ENCODE peak calls at places on chromosomes 12 and 14, in five cellular contexts. A is GM23338, W is OCI-LY7, P is GM23248, H is neural progenitor cell. T is an unnamed sample. For H3K4me1, the result is how much of the 10 kb centered on the place peaks cover.

GRCh38 chr12:79063258-79063657 is 198.7 kb downstream of the SYT1 start:
- DNase-seq in A (peak), W (no peak), P (no peak), H (no peak), T (no peak)

GRCh38 chr14:69606258-69606657 is 5.1 kb upstream of the SUSD6 start:
- DNase-seq in A (no peak), W (no peak), P (no peak), H (peak), T (no peak)

GRCh38 chr14:93042968-93043940 is 72.5 kb downstream of the ITPK1 start:
- DNase-seq in A (no peak), W (no peak), P (peak), H (no peak), T (peak)

GRCh38 chr14:22780941-22781605 is 14.6 kb downstream of the OXA1L start:
- DNase-seq in A (no peak), W (no peak), P (no peak), H (no peak), T (no peak)

GRCh38 chr12:31118347-31118830 is 44.7 kb downstream of the DDX11 start:
- DNase-seq in A (peak), W (peak), P (no peak), H (peak), T (no peak)

GRCh38 chr12:1373887-1374286 is 220.5 kb downstream of the FBXL14 start:
- DNase-seq in A (no peak), W (no peak), P (peak), H (no peak), T (no peak)

GRCh38 chr14:103519043-103519836 is 3.4 kb downstream of the CKB start:
- DNase-seq in A (no peak), W (no peak), P (peak), H (no peak), T (no peak)

GRCh38 chr14:106879241-106879640 is 1352.9 kb downstream of the TMEM121 start:
- DNase-seq in A (peak), W (peak), P (peak), H (no peak), T (peak)

GRCh38 chr14:51070732-51071131 is 24.2 kb downstream of the TRIM9 start:
- DNase-seq in A (no peak), W (no peak), P (peak), H (no peak), T (no peak)

GRCh38 chr12:43113616-43114015 is 438.4 kb downstream of the ADAMTS20 start:
- DNase-seq in A (no peak), W (no peak), P (no peak), H (no peak), T (no peak)

GRCh38 chr12:32264995-32265394 is 134.4 kb upstream of the FGD4 start:
- DNase-seq in A (no peak), W (peak), P (peak), H (no peak), T (no peak)

GRCh38 chr12:79983492-79983891 is 48.6 kb upstream of the PPP1R12A start:
- DNase-seq in A (no peak), W (no peak), P (peak), H (no peak), T (peak)

GRCh38 chr14:63770187-63770807 is 42.4 kb upstream of the SGPP1 start:
- DNase-seq in A (peak), W (peak), P (peak), H (peak), T (peak)

GRCh38 chr12:49334681-49335080 is 2.3 kb downstream of the C1QL4 start:
- DNase-seq in A (no peak), W (no peak), P (no peak), H (no peak), T (no peak)

GRCh38 chr12:114499338-114499737 is 93.4 kb upstream of the TBX5 start:
- DNase-seq in A (no peak), W (no peak), P (peak), H (no peak), T (no peak)

GRCh38 chr12:75658826-75659823 is 147.7 kb upstream of the KRR1 start:
- DNase-seq in A (no peak), W (no peak), P (peak), H (no peak), T (peak)

GRCh38 chr12:25533150-25533549 is 19.9 kb downstream of the LMNTD1 start:
- DNase-seq in A (no peak), W (no peak), P (no peak), H (no peak), T (no peak)

GRCh38 chr12:4080213-4080612 is 193.3 kb upstream of the CCND2 start:
- DNase-seq in A (no peak), W (no peak), P (no peak), H (no peak), T (no peak)

GRCh38 chr12:85580562-85581168 is 255.5 kb downstream of the RASSF9 start:
- DNase-seq in A (no peak), W (no peak), P (peak), H (no peak), T (peak)

GRCh38 chr14:105356927-105357326 is 41.4 kb upstream of the TEX22 start:
- DNase-seq in A (no peak), W (no peak), P (no peak), H (peak), T (no peak)
- TF ChIP-seq EZH2phosphoT487 in A (no peak), W (no peak), P (no peak), H (no peak), T (no peak)

GRCh38 chr12:81089412-81089811 is 11.5 kb downstream of the ACSS3 start:
- DNase-seq in A (no peak), W (no peak), P (no peak), H (no peak), T (no peak)
- H3K4me1 ChIP-seq in A (under half), W (under half), P (under half), H (under half), T (under half)

GRCh38 chr12:46965137-46965536 is 114.3 kb upstream of the PCED1B start:
- DNase-seq in A (no peak), W (no peak), P (no peak), H (no peak), T (no peak)
- H3K27ac ChIP-seq in A (no peak), W (no peak), P (peak), H (peak), T (no peak)

GRCh38 chr12:111182391-111182790 is 186.5 kb downstream of the PHETA1 start:
- DNase-seq in A (no peak), W (no peak), P (no peak), H (no peak), T (no peak)

GRCh38 chr12:111183094-111183493 is 185.8 kb downstream of the PHETA1 start:
- DNase-seq in A (no peak), W (no peak), P (no peak), H (no peak), T (no peak)

GRCh38 chr12:111178194-111179081 is 190.5 kb downstream of the PHETA1 start:
- DNase-seq in A (no peak), W (no peak), P (no peak), H (no peak), T (no peak)

GRCh38 chr12:111184161-111184560 is 184.7 kb downstream of the PHETA1 start:
- DNase-seq in A (no peak), W (no peak), P (no peak), H (no peak), T (no peak)

DNA sequence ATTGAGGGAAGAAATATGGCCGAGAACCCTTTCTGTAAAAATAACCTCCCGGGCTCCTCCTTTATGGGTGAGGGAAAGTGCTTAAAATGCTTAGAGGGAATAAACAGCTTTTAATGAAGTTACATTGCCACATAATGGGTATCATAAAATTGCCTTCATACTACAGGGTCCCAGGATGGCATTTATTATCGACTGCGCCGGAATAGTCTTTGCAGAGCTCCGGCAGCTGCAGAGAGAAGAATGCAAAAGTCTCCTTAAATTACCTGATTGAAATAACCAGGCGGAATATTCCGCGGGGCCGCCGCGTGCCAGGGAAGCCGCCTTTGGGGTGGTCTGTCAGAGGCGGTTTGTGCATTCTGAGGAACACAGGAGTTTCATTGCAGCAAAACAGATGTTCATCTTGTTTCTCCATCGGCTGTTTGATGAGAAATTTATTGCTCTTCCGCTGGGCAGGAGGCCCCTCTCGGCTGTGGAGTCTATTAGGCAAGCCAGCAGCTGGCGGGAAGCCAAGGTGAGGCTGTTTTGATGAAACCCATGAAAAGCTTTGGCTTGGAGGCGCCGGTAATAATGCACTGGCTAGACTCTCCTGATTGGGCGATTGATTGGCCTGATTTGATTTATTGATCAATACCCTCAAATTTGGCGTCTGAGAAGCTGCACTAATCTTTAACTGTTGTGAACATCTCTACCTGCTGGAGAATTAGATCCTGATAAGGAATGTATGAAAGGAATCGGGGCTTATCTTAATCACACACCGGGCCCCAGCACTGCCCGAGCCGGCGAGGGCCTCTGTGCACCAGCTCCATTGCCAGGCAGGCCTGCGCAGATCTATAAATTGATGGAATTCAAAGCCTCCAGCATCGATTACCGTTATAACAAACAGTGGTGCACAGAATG is 187.8 kb downstream of the PHETA1 start:
- DNase-seq in A (no peak), W (no peak), P (peak), H (no peak), T (no peak)
- TF ChIP-seq EZH2phosphoT487 in A (no peak), W (no peak), P (no peak), H (no peak), T (no peak)

GRCh38 chr12:88334271-88334670 is 192.2 kb downstream of the TMTC3 start:
- DNase-seq in A (peak), W (peak), P (peak), H (peak), T (peak)
- H3K4me1 ChIP-seq in A (under half), W (under half), P (half or more), H (under half), T (under half)

DNA sequence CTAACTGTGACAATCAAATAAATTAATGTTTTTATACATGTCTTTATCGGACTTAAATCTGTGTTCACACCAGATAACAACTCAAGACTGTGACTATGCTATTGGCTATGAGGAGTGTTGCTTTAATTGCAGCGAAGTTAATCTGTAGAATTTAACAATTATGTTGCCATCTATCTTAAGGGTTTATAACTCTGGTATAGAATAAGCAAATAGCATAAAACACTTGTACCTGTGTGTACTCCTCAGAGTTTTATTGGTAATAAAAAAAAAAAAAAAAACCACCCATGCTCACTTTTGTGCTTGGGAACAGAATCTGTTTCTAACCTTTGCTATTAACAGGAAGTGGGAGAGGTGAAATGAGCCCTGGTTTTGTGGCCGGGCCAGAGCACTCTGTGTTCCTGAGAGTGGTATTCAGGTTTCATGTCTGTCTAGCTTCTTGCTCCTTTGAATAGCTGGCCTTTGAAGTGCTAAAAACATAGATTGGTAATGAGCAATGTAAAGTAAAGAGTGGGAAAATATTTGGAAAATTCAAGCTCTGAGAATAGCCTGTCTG is 53.1 kb downstream of the PDE3A start:
- DNase-seq in A (no peak), W (no peak), P (no peak), H (no peak), T (no peak)
- H3K27ac ChIP-seq in A (no peak), W (no peak), P (no peak), H (no peak), T (no peak)

GRCh38 chr12:131137009-131137835 is 183.5 kb downstream of the ADGRD1 start:
- DNase-seq in A (no peak), W (no peak), P (no peak), H (no peak), T (no peak)

GRCh38 chr12:131139363-131140068 is 185.8 kb downstream of the ADGRD1 start:
- DNase-seq in A (no peak), W (no peak), P (no peak), H (no peak), T (no peak)

GRCh38 chr12:131138638-131139362 is 185.1 kb downstream of the ADGRD1 start:
- DNase-seq in A (no peak), W (no peak), P (no peak), H (no peak), T (no peak)

GRCh38 chr12:131136539-131136872 is 182.8 kb downstream of the ADGRD1 start:
- DNase-seq in A (no peak), W (no peak), P (no peak), H (no peak), T (no peak)

GRCh38 chr12:131137836-131138637 is 184.3 kb downstream of the ADGRD1 start:
- DNase-seq in A (no peak), W (no peak), P (peak), H (no peak), T (peak)
- TF ChIP-seq EZH2phosphoT487 in A (no peak), W (no peak), P (no peak), H (no peak), T (no peak)

GRCh38 chr12:96360550-96360949 is 39.7 kb downstream of the CDK17 start:
- DNase-seq in A (no peak), W (no peak), P (no peak), H (no peak), T (no peak)
- H3K4me1 ChIP-seq in A (under half), W (under half), P (under half), H (under half), T (under half)

T was measured in PC-3.